ENCODE peak calls at places on chromosome 16, in six cellular contexts. Q, U, I, S, C and B are unnamed samples.

GRCh38 chr16:3458278-3458851 is 14.9 kb downstream of the NAA60 start:
- DNase-seq in Q (peak), S (peak), U (peak), I (no peak), C (no peak), B (peak)

GRCh38 chr16:83494459-83494858 is 313.3 kb upstream of the HSBP1 start:
- DNase-seq in S (no peak), Q (no peak), U (peak), I (no peak), C (no peak), B (no peak)

GRCh38 chr16:551210-551609 is 9.0 kb upstream of the PRR35 start:
- DNase-seq in S (no peak), C (no peak), I (no peak), Q (no peak), U (no peak), B (no peak)

GRCh38 chr16:89043636-89044393 is 49.8 kb upstream of the ACSF3 start:
- DNase-seq in Q (no peak), I (no peak), C (no peak), S (no peak), U (no peak), B (no peak)

GRCh38 chr16:67397451-67397801 is 4.1 kb upstream of the TPPP3 start:
- DNase-seq in I (no peak), Q (no peak), U (no peak), S (no peak), C (no peak), B (no peak)

GRCh38 chr16:82671743-82672142 is 45.0 kb downstream of the CDH13 start:
- DNase-seq in S (no peak), Q (peak), C (no peak), U (no peak), I (no peak), B (no peak)

GRCh38 chr16:79508294-79508693 is 92.2 kb downstream of the MAF start:
- DNase-seq in Q (no peak), I (no peak), U (no peak), C (no peak), S (peak), B (no peak)

GRCh38 chr16:52976539-52977167 is 76.0 kb downstream of the CHD9NB start:
- DNase-seq in C (no peak), I (no peak), S (peak), U (peak), Q (peak), B (no peak)

GRCh38 chr16:6493555-6493954 is 839.1 kb upstream of the RBFOX1 start:
- DNase-seq in C (no peak), S (no peak), Q (no peak), U (no peak), I (no peak), B (no peak)

GRCh38 chr16:50315346-50315997 is 49.1 kb downstream of the ADCY7 start:
- DNase-seq in U (no peak), C (no peak), S (no peak), Q (no peak), I (peak), B (no peak)

GRCh38 chr16:28904363-28904762 is 20.7 kb downstream of the RABEP2 start:
- DNase-seq in Q (no peak), I (no peak), C (no peak), U (no peak), S (no peak), B (no peak)

GRCh38 chr16:25219070-25219737 is 2.5 kb downstream of the AQP8 start:
- DNase-seq in I (no peak), C (no peak), Q (no peak), U (no peak), S (no peak), B (no peak)
- H3K4me3 ChIP-seq in I (no peak), C (no peak), Q (no peak), U (no peak), S (no peak), B (no peak)

DNA sequence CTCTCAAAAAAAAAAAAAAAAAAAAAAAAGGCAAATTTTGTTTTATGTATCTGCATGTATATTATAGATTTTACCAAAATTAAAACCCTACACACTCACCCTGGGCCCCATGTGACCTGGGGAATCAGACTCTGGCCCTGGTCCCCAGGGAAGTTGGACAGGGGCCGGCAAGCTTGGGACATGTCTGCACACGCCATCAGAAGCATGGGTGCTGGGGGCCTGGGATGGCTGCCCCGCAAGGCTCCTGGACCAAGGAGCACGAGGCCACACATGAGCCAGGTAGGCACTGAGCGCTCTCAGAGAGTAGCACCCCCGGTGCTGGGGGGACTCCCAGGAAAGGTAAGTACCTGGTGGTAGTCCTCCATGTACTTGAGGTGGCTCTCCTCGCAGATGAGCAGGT is 39.6 kb downstream of the PPL start:
- DNase-seq in S (no peak), Q (no peak), C (no peak), U (no peak), I (no peak), B (no peak)
- TF ChIP-seq CTCF in S (no peak), Q (no peak), C (no peak), U (no peak), I (no peak), B (no peak)

DNA sequence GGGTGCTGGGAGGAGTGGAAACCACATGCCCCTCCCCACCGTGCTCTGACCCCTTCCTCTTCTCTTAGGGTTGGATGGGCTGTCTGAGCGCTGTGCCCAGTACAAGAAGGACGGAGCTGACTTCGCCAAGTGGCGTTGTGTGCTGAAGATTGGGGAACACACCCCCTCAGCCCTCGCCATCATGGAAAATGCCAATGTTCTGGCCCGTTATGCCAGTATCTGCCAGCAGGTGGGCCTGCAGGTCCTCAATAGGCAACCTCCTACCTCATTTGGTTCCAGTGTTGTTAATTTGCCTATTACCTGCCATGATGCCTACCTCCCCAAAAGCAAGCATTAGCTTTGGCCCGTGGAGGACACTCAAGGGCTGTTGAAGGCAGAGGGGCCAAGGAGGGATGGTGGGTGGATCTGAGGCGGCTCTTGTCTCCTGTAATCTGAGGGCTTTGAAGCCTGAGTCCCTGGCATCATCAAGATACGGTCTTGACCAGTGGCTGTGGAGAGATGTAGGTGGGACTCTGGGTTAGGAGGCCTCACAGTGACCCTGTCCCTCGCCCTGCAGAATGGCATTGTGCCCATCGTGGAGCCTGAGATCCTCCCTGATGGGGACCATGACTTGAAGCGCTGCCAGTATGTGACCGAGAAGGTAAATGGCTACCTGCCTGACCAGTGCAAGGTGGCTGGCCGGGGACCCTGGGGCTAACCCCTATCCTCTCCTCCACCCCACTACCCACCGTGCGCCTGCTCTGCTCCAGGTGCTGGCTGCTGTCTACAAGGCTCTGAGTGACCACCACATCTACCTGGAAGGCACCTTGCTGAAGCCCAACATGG is 3.4 kb downstream of the ALDOA start:
- DNase-seq in U (no peak), S (peak), I (no peak), C (no peak), Q (peak), B (no peak)
- TF ChIP-seq POLR2A in U (no peak), S (no peak), I (no peak), C (no peak), Q (no peak), B (no peak)

DNA sequence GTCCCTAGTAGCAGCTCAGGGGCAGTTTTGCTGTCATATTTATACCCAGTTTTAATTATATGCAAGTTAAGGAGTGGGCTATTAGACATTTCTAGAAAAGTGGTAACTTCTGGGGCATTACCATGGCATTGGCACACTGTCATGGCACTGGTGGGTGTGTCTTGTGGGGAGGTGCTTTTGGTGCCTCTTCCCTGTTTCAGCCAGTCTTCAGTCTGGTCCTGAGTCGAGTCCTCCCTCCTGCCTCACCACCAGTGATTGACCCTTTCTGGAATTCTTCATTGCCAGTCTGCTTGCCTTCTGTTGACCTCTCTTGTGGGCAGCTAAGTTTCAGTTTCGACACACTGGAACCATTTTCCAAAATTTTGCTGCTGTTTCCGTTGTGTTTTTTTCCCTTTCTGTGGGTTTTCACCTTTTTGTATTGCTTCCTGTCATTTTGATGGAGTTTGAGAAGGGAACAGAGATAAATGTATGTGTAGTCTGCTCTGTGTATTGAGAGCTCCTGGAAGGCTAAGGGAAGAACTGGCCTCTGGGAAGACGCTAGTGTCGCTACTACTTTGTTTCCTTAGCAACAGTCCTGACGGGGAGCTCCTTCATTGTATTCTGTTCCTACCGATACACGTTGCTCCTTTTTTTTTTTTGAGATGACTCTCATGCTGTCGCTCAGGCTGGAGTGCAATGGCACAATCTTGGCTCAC is 10.6 kb downstream of the WWP2 start:
- DNase-seq in C (no peak), Q (no peak), U (no peak), I (no peak), S (peak), B (no peak)
- H3K4me3 ChIP-seq in C (no peak), Q (no peak), U (no peak), I (no peak), S (no peak), B (no peak)

DNA sequence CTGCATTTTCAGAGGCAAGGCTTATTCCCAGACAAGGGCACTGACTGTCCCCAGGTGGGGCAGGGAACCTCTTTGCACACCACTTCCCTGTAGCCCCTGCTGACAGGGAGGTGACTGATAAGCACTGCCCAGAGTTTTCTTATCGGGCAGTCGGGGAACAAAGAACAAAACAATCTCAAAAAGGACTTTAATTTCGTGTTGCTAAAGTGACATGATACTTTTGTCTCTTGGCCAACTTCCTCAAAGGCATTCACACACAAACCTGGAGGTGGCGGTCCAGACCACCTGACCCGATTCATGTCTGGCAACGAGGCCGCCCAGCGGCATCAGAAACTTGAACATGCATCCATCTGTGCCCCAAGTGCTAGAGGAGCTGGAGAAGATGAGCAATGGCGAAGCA is 28.9 kb downstream of the ZDHHC7 start:
- DNase-seq in U (no peak), I (no peak), C (peak), S (no peak), Q (peak), B (peak)
- TF ChIP-seq CTCF in U (no peak), I (no peak), C (peak), S (no peak), Q (no peak), B (no peak)

GRCh38 chr16:13158427-13158826 is 257.0 kb downstream of the SHISA9 start:
- DNase-seq in S (no peak), Q (no peak), I (no peak), C (no peak), U (no peak), B (no peak)

GRCh38 chr16:13153696-13154095 is 252.3 kb downstream of the SHISA9 start:
- DNase-seq in S (no peak), I (no peak), Q (no peak), U (no peak), C (no peak), B (no peak)

GRCh38 chr16:13150181-13150885 is 248.9 kb downstream of the SHISA9 start:
- DNase-seq in C (no peak), I (no peak), Q (no peak), U (no peak), S (no peak), B (no peak)

GRCh38 chr16:13148836-13149235 is 247.4 kb downstream of the SHISA9 start:
- DNase-seq in S (no peak), C (no peak), I (no peak), U (no peak), Q (peak), B (no peak)

GRCh38 chr16:13154799-13155198 is 253.4 kb downstream of the SHISA9 start:
- DNase-seq in U (no peak), I (no peak), S (no peak), Q (no peak), C (no peak), B (no peak)
- TF ChIP-seq POLR2A in U (no peak), I (no peak), S (no peak), Q (no peak), C (no peak), B (no peak)